ENCODE peak calls at places on chromosomes 16 and 17, in five cellular contexts. M, A, H, B and J are unnamed samples.

GRCh38 chr16:6019490-6019991 is 921.9 kb upstream of the EEF2KMT start:
- DNase-seq in M (no peak), A (no peak), H (no peak), B (no peak), J (no peak)

GRCh38 chr17:21540502-21540901 is 151.8 kb upstream of the KCNJ18 start:
- DNase-seq in M (no peak), A (no peak), H (no peak), B (no peak), J (no peak)

GRCh38 chr16:54028013-54028412 is 258.6 kb downstream of the IRX3 start:
- DNase-seq in M (no peak), A (no peak), H (no peak), B (no peak), J (no peak)

GRCh38 chr17:7404737-7405412 is 978 bp upstream of the TMEM256 start:
- DNase-seq in M (no peak), A (no peak), H (peak), B (peak), J (no peak)

GRCh38 chr17:37088459-37088858 is 139.7 kb downstream of the AATF start:
- DNase-seq in M (no peak), A (no peak), H (no peak), B (no peak), J (no peak)

GRCh38 chr17:65334391-65334790 is 197.2 kb downstream of the RGS9 start:
- DNase-seq in M (no peak), A (no peak), H (no peak), B (no peak), J (no peak)

GRCh38 chr16:59886021-59886420 is 1151.9 kb upstream of the GOT2 start:
- DNase-seq in M (no peak), A (no peak), H (peak), B (peak), J (no peak)

GRCh38 chr17:64118452-64118979 is 11.4 kb downstream of the ERN1 start:
- DNase-seq in M (peak), A (no peak), H (no peak), B (peak), J (no peak)

GRCh38 chr16:81647527-81647926 is 131.6 kb upstream of the PLCG2 start:
- DNase-seq in M (no peak), A (no peak), H (peak), B (peak), J (no peak)

DNA sequence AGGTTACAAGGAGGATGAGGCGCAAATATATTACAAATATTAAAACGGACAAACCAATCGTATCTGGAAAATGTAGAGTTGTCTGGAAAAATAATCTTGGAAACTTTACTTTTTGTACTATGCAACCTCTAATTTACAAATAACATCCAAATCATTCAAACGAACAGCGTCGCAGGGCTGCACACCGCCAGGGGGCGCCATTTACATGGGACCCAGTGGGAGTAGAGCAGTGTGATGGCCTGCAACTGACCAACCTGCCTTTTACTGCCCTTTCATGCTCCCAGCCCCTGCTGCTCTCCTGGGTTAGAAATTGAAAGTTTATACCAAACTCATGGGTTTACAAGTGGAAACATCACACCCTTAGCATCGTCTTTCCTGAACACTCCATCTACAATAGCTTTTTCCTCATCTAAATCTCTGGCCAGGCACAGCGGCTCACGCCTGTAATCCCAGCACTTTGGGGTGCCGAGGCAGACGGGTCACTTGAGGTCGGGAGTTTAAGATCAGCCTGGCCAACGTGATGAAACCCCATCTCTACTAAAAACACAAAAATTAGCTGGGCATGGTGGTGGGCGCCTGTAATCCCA is 10.0 kb downstream of the PITPNC1 start:
- DNase-seq in M (no peak), A (peak), H (peak), B (no peak), J (no peak)
- TF ChIP-seq CTCF in M (peak), A (peak), H (peak), B (peak), J (peak)

GRCh38 chr16:76268824-76269223 is 8.4 kb upstream of the CNTNAP4 start:
- DNase-seq in M (no peak), A (no peak), H (no peak), B (no peak), J (no peak)

DNA sequence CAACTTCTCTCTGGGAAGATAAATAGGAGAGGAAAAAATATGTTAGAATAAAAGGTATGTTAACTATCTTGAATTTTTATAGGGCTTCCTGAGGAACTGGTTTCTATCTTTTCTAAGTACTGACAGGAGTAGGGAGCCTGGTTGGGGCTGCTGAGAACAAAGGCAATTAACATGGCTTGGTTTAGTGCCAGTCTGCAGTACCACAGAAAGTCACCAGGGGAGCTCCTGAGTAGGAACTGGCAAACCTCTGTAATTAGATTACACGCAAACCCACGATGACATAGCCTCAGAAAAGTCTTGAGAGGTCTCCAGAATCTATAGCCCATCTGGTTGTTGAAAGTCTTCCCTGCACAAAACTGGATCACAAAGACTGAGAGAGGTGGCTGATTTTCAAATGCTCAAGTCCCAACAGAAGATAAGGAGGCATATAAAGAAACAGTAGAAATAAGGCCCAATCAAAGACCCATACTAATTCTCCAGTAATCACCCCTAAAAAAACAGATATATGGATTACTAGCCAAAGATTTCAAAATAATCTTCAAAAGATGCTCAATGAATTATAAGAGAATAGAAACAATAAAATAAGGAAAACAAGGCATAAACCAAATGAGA is 11.7 kb upstream of the CNTNAP4 start:
- DNase-seq in M (no peak), A (peak), H (no peak), B (peak), J (peak)
- TF ChIP-seq CTCF in M (no peak), A (no peak), H (peak), B (peak), J (peak)

GRCh38 chr17:50146230-50146926 is 4.1 kb downstream of the PPP1R9B start:
- DNase-seq in M (no peak), A (no peak), H (no peak), B (no peak), J (no peak)
- TF ChIP-seq CTCF in M (peak), A (no peak), H (peak), B (peak), J (no peak)

GRCh38 chr16:26012376-26012775 is 320.6 kb downstream of the HS3ST4 start:
- DNase-seq in M (no peak), A (no peak), H (no peak), B (no peak), J (no peak)
- TF ChIP-seq CTCF in M (no peak), A (no peak), H (no peak), B (no peak), J (no peak)

GRCh38 chr16:71896688-71897368 is 1.5 kb downstream of the IST1 start:
- DNase-seq in M (no peak), A (no peak), H (no peak), B (no peak), J (no peak)

GRCh38 chr16:71894921-71895678 is at the start of gene IST1:
- DNase-seq in M (peak), A (peak), H (peak), B (peak), J (peak)

GRCh38 chr16:71895679-71896385 is 501 bp downstream of the IST1 start:
- DNase-seq in M (no peak), A (peak), H (peak), B (peak), J (peak)

GRCh38 chr16:71893888-71894228 is 1.5 kb upstream of the IST1 start:
- DNase-seq in M (no peak), A (peak), H (no peak), B (no peak), J (no peak)

DNA sequence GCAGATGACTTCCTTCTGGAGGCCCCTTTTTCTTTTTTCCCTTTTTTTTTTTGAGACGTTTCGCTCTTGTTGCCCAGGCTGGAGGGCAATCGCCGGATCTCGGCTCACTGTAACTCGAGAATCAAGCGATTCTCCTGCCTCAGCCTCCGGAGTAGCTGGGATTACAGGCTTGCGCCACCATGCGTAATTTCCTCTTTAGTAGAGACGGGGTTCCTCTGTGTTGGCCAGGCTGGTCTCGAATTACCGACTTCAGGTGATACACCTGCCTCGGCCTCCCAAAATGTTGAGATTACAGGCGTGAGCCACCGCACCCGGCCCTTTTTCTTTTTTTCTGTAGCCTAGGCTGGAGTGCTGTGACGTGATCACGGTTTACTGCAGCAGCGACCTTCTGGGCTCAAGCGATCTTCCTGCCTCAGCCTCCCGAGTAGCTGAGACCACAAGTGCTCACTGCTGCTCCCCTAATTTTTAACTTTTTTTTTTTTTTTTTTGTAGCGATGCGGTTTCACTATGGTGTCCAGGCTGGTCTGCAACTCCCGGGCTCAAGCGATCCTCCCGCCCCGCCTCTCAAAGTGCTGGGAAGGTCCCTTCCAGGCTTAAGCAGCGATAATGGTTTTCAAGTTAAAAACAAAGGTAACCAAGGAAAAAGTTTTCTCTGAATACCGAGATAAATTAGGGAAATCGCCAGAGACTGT is 956 bp upstream of the IST1 start:
- DNase-seq in M (no peak), A (no peak), H (peak), B (peak), J (no peak)
- TF ChIP-seq CTCF in M (no peak), A (peak), H (peak), B (no peak), J (peak)

DNA sequence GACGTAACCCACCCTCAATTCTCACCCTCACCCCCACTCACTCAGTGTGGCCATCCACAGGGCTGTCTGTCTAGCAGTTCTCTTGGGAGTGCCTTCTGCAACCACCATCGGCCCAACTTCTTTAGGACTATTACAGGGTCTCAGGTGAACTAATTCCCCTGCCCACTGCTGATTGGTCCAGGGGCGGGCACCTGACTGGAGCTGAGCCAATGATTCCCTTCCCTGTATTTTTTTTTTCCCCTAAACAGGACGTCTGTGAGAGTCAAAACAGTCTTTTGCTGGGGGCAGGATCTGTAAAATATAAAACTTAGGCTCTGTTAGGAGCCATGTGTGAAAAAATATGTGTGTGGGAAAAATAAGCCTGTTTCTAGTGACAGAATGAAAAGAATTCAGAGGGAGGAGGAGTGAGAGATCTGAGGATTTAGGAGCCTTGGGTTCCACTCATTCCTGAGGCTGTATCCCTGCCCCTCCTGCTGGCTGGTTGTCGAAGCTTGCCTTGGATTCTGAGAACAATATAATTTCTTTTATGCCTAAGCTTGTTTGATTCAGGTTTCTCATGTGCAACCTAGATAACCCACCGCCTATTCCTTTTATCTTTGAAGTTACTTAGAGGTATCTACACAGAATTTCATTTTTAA is 115.0 kb downstream of the SPACA3 start:
- DNase-seq in M (no peak), A (no peak), H (peak), B (no peak), J (no peak)
- TF ChIP-seq CTCF in M (no peak), A (no peak), H (no peak), B (no peak), J (no peak)

DNA sequence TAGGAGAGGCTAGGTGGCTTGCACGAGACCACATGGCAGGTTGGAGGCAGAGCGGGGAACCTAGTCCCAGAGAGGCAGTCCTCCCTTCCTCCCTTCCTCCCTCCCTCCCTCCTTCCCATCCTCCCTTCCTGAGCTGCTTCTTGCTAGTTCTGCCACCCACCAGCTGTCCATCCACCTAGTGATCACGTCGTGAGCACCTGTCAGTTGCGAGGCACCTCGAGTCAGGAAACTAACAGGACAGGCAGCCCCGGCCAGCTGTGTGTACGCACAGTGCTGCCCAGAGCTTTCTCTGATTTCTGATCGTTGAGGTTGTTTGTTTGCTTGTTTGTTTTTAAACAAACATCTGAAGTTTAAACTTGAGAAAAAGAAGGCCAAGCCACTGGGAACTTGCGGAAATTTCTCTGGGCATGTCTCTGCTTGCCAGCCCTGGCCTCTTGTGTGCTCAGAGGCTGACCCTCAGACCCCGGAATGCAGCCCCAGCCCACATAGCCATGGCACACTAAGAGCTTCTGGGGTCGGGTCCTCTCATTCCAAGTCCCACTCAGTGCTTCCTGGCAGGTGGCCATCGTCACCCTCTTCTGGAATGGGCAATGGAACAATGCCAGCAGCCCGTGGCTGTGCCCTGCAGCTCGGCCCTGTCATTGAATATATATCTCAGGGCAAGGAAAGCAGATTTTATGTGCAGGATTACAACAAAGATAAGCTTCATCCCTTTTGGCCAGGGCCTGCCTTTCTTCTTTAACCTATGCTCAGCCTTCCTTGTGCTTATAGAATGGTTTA is 174.0 kb downstream of the KATNIP start:
- DNase-seq in M (no peak), A (no peak), H (no peak), B (no peak), J (no peak)
- TF ChIP-seq CTCF in M (no peak), A (no peak), H (no peak), B (no peak), J (no peak)

DNA sequence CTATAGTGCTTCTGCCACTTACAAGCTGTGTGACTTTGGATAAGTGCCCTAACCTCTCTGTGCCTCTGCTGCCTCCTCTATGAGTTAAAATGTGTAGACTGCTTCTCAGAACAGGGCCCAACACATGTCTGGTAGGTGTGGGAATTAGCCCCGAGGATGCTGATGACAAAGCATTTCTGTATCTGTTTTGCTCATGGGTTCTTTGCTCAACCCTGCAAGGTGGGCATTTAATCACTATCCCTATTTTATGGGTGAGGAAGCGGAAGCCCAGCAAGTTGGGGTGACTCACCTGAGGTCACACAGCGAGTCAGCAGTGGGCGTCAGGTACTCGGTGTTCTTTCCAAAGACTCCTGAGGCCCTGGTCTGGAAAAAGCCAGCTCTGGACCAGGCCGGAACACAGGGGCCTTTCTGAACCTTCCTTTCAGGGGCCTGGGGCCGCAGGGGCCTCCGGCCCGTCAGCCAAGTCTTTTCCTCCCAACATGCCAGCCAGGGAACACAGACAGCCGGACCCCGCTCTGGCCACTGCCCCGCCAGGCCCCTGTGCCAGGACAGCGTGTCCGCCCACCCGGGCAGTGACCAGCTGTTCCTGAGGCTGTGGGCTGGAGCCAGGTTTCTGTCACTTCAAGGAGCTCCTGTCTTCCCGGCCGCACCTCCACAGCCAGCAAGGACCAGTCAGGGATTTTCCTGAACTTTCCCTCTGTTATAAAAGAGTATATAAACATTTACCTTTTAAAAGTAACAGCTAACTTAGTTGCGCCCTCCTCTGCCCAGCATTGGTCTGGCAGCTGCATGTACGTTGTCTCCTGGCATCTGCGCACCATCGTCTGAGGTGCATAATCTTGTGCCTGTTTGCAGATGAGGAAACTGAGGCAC is 62.5 kb downstream of the SREBF1 start:
- DNase-seq in M (no peak), A (no peak), H (peak), B (peak), J (no peak)
- TF ChIP-seq CTCF in M (peak), A (no peak), H (peak), B (peak), J (no peak)

DNA sequence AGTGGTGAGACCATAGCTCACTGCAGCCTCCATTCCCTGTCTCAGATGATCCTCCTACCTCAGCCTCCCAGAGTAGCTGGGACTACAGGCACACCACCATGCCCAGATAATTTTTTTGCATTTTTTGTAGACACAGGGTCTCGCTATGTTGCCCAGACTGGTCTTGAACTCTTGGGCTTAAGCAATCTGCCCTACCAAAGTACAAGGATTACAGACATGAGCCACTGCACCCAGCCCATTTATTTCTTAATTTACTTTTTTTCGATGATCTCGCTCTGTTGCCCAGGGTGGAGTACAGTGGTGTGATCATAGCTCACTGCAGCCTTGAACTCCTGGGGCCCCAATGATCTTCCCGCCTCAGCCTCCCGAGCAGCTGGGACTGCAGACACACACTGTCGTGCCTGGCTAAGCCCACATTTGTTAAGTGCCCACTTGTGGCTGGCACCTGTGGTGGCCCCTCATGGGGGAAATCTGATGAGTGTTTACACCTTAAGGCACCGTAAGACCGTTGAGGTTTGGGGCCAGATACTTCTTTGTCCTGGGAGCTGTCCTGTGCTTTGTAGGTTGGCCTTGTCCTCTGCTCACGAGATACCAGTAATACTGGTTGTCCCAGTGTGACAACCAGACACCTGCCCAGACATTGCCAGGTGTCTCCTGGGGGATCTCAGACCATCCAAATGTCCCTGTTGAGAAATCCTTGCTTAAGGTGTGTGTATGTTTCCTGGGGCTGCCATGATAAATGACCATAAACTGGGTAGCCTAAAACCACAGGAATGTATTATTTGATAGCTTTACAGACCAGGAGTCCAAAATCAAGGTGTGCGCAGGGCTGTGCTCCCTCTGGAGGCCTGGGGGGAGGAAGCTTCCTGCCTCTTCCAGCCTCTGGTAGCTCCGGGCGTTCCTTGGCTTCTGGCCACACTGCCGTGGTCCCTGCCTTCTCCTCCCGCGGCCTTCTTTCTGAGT is 141.4 kb upstream of the GSE1 start:
- DNase-seq in M (no peak), A (no peak), H (no peak), B (no peak), J (no peak)
- TF ChIP-seq CTCF in M (no peak), A (no peak), H (no peak), B (no peak), J (no peak)